ENCODE peak calls at places on chromosomes 4 and X, in ten cellular contexts. Z, A, B, L, J, G, P, E, W and F are unnamed samples.
A peak's percentile ranks its signal among the peaks of the same experiment; 100 is the strongest.

GRCh38 chr4:182197611-182198010 is 45.6 kb upstream of the TENM3 start:
- DNase-seq in B (no peak), W (no peak), A (no peak), Z (no peak), E (no peak), G (no peak), J (no peak), L (no peak), P (no peak), F (no peak)

GRCh38 chr4:52234539-52235174 is 183.6 kb downstream of the SPATA18 start:
- DNase-seq in P (no peak), G (no peak), L (no peak), J (peak; percentile 22), W (no peak), B (no peak), Z (peak; percentile 57), A (no peak), E (no peak), F (no peak)

GRCh38 chr4:113173865-113174264 is 124.4 kb downstream of the ANK2 start:
- DNase-seq in W (no peak), G (no peak), L (no peak), E (no peak), Z (no peak), B (no peak), P (no peak), A (no peak), J (peak; percentile 8), F (no peak)

GRCh38 chrX:153435845-153436244 is 10.0 kb downstream of the TREX2 start:
- DNase-seq in G (no peak), B (no peak), L (no peak), Z (no peak), A (no peak), W (no peak), J (no peak), E (no peak), P (no peak), F (no peak)

GRCh38 chrX:68895339-68896250 is 66.8 kb downstream of the EFNB1 start:
- DNase-seq in J (no peak), W (no peak), Z (peak; percentile 74), B (no peak), A (peak; percentile 68), L (peak; percentile 40), G (no peak), E (no peak), P (no peak), F (peak; percentile 69)

GRCh38 chr4:144754562-144755410 is 108.8 kb downstream of the HHIP start:
- DNase-seq in Z (peak; percentile 47), A (no peak), B (peak; percentile 14), W (no peak), P (peak; percentile 68), L (no peak), J (peak; percentile 31), E (no peak), G (no peak), F (no peak)

GRCh38 chr4:109067509-109068205 is 234.8 kb downstream of the COL25A1 start:
- DNase-seq in Z (no peak), E (no peak), A (no peak), P (no peak), L (peak; percentile 25), J (no peak), B (no peak), G (no peak), W (peak; percentile 78), F (peak; percentile 21)

GRCh38 chr4:54065282-54066087 is 1.1 kb upstream of the CHIC2 start:
- DNase-seq in A (no peak), Z (peak; percentile 26), E (no peak), L (no peak), G (no peak), W (no peak), B (no peak), P (no peak), J (no peak), F (no peak)

GRCh38 chrX:123060986-123061385 is 123.1 kb upstream of the GRIA3 start:
- DNase-seq in W (no peak), B (no peak), L (no peak), Z (peak; percentile 82), G (no peak), P (no peak), J (no peak), E (no peak), A (no peak), F (no peak)

GRCh38 chr4:55398966-55399365 is 3.2 kb downstream of the TMEM165 start:
- DNase-seq in G (no peak), W (no peak), E (no peak), P (no peak), L (no peak), Z (no peak), B (no peak), J (peak; percentile 20), A (no peak), F (no peak)

GRCh38 chrX:134544614-134545255 is 84.8 kb downstream of the HPRT1 start:
- DNase-seq in J (peak; percentile 53), B (no peak), L (no peak), A (no peak), W (no peak), Z (no peak), P (peak; percentile 76), E (no peak), G (no peak), F (no peak)

GRCh38 chrX:134545524-134545923 is 85.6 kb downstream of the HPRT1 start:
- DNase-seq in J (no peak), L (no peak), G (no peak), A (no peak), W (no peak), P (peak; percentile 60), B (no peak), E (no peak), Z (no peak), F (no peak)

GRCh38 chrX:134543201-134543797 is 83.3 kb downstream of the HPRT1 start:
- DNase-seq in A (no peak), E (no peak), J (no peak), W (no peak), B (no peak), G (no peak), Z (no peak), P (no peak), L (no peak), F (no peak)

GRCh38 chrX:134542485-134542884 is 82.5 kb downstream of the HPRT1 start:
- DNase-seq in A (no peak), B (no peak), W (no peak), J (no peak), E (no peak), G (no peak), P (peak; percentile 63), Z (peak; percentile 81), L (no peak), F (no peak)

DNA sequence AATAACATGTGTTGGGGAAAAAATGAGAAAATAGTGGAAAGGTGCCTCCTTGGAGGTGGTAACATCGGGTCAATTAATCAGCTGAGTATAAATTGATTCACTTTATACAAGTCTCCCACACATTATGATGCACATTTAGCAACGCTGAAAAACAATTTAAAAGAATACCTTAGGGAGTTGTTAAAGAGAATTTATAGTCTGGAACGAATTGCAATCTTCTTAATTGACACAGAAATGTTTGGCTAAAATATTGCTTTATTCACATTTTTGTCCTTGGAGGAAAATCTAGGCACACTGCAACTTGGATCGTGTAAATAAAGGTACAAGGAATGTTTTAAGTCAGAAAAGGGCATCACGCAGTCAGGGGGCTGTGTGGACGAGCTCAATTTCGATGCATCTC is 84.2 kb downstream of the HPRT1 start:
- DNase-seq in W (no peak), L (no peak), J (no peak), E (no peak), Z (no peak), G (no peak), B (no peak), P (no peak), A (no peak), F (no peak)
- H3K4me3 ChIP-seq in W (peak overlapping the region; percentile 22), L (no peak overlapping the region), J (peak overlapping the region; percentile 44), E (no peak overlapping the region), Z (no peak overlapping the region), G (peak overlapping the region; percentile 49), B (no peak overlapping the region), P (peak overlapping the region; percentile 49), A (peak overlapping the region; percentile 42), F (peak overlapping the region; percentile 37)

GRCh38 chr4:129336457-129336856 is 240.5 kb downstream of the C4orf33 start:
- DNase-seq in E (no peak), A (no peak), W (no peak), Z (no peak), J (peak; percentile 56), L (no peak), B (no peak), G (no peak), P (no peak), F (no peak)

DNA sequence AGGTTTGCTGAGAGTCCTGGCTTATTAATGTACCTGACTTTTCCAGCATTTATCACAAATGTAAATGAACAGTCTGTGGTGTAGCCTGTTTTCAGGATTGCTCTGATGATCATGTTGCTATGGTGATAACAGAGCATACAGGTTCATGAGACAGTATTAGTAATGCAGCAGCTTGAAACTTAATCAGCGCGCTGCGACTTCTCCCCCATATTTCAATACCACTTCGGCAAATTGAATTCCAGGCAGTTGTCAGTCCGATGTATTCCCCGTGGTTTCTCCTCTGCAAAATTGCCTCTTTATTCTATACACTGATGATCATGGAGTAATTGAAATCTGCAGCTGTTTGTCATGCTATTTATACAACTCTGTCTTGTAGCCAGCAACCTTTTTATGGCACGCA is 239.3 kb downstream of the C4orf33 start:
- DNase-seq in P (no peak), W (no peak), Z (peak; percentile 15), B (no peak), J (no peak), A (no peak), G (no peak), E (no peak), L (no peak), F (no peak)
- H3K36me3 ChIP-seq in P (no peaks in the 10 kb centered on the region), W (no peaks in the 10 kb centered on the region), Z (no peaks in the 10 kb centered on the region), B (no peaks in the 10 kb centered on the region), J (no peaks in the 10 kb centered on the region), A (no peaks in the 10 kb centered on the region), G (no peaks in the 10 kb centered on the region), E (no peaks in the 10 kb centered on the region), L (no peaks in the 10 kb centered on the region), F (no peaks in the 10 kb centered on the region)

GRCh38 chrX:110212299-110212698 is 105.6 kb downstream of the AMMECR1 start:
- DNase-seq in Z (no peak), A (no peak), J (no peak), G (no peak), L (no peak), E (no peak), P (no peak), B (no peak), W (no peak), F (no peak)
- TF ChIP-seq CTCF in Z (no peak), A (no peak), J (peak; percentile 30), G (no peak), L (no peak), E (peak; percentile 14), P (peak; percentile 70), B (no peak), W (no peak), F (no peak)

DNA sequence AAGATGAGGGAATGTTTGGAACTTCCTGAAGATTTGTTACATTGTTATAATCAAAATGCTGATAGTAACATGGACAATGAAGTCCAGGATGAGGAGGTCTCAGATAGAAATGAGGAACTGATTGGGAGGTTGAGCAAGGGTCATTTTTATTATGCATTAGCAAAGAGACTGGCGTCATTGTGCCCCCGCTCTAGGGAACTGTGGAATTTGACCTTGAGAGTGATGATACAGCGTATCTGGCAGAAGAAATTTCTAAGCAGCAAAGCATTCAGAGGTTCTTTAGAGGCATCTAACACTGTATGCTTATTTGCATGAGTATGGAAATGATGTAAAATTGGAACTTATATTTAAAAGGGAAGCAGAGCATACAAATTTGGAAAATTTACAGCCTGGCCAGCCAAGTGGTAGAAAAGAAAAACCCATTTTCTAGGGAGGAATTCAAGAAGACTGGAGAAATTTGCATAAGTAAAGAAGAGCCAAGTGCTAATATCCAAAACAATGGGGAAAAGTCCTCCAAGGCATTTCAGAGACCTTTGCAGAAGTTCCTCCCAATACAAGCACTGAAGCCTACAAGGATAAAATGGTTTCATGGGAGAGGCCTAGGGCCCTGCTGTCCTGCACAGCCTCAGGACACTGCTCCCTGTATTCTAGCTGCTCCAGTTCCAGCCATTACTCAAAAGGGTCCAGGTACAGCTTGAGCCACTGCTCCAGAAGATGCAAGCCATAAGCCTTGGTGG is 483.0 kb upstream of the NDST4 start:
- DNase-seq in J (no peak), Z (no peak), P (peak; percentile 48), L (no peak), A (no peak), W (no peak), E (no peak), B (no peak), G (no peak), F (no peak)
- H3K4me3 ChIP-seq in J (no peak overlapping the region), Z (no peak overlapping the region), P (no peak overlapping the region), L (no peak overlapping the region), A (no peak overlapping the region), W (no peak overlapping the region), E (no peak overlapping the region), B (no peak overlapping the region), G (no peak overlapping the region), F (no peak overlapping the region)